ENCODE peak calls at places on chromosomes 16 and 17, in four cellular contexts. I is right lobe of liver, M is heart left ventricle, Z is fibroblast of lung. D is an unnamed sample.

GRCh38 chr17:55769625-55770000 is 18.8 kb downstream of the PCTP start:
- DNase-seq in M (no peak), Z (peak), I (no peak), D (no peak)

GRCh38 chr17:54494731-54495715 is 405.6 kb upstream of the TOM1L1 start:
- DNase-seq in M (no peak), Z (no peak), I (no peak), D (no peak)

GRCh38 chr17:19304209-19304608 is 58.3 kb downstream of the B9D1 start:
- DNase-seq in Z (peak), M (peak), I (peak), D (peak)

GRCh38 chr16:11240636-11241473 is 15.1 kb downstream of the SOCS1 start:
- DNase-seq in I (no peak), Z (no peak), M (peak), D (no peak)

GRCh38 chr16:69482410-69482951 is 58.1 kb downstream of the CYB5B start:
- DNase-seq in Z (peak), M (peak), I (no peak), D (no peak)

GRCh38 chr16:55876854-55877253 is 1.7 kb upstream of the CES5A start:
- DNase-seq in Z (peak), I (no peak), M (no peak), D (no peak)

GRCh38 chr16:2969545-2970521 is 685 bp downstream of the PAQR4 start:
- DNase-seq in Z (peak), M (peak), I (peak), D (peak)

GRCh38 chr17:55413825-55414489 is 7.7 kb downstream of the MMD start:
- DNase-seq in I (no peak), M (no peak), Z (no peak), D (peak)

GRCh38 chr17:75321506-75321905 is 32.3 kb upstream of the SLC25A19 start:
- DNase-seq in Z (no peak), M (no peak), I (no peak), D (no peak)

GRCh38 chr16:50440991-50441390 is 72.2 kb upstream of the BRD7 start:
- DNase-seq in M (no peak), Z (no peak), I (no peak), D (no peak)

GRCh38 chr17:44105483-44105882 is 18.0 kb downstream of the HDAC5 start:
- DNase-seq in Z (no peak), I (no peak), M (no peak), D (no peak)

GRCh38 chr17:752620-753219 is 656 bp upstream of the GEMIN4 start:
- DNase-seq in I (peak), Z (peak), M (peak), D (peak)

GRCh38 chr16:26019406-26019805 is 327.6 kb downstream of the HS3ST4 start:
- DNase-seq in I (no peak), Z (no peak), M (no peak), D (no peak)

GRCh38 chr16:67311607-67312449 is 14.7 kb downstream of the KCTD19 start:
- DNase-seq in Z (peak), I (no peak), M (peak), D (peak)

GRCh38 chr16:23967018-23967417 is 131.2 kb downstream of the PRKCB start:
- DNase-seq in M (no peak), Z (no peak), I (no peak), D (peak)

GRCh38 chr16:12773216-12773615 is 30.5 kb downstream of the CPPED1 start:
- DNase-seq in Z (peak), I (no peak), M (no peak), D (no peak)

GRCh38 chr17:66200685-66201092 is 8.8 kb upstream of the CEP112 start:
- DNase-seq in Z (peak), M (peak), I (no peak), D (peak)

GRCh38 chr17:77451271-77451893 is 310.6 kb downstream of the SEC14L1 start:
- DNase-seq in M (peak), I (no peak), Z (peak), D (peak)

GRCh38 chr17:82495844-82496528 is 23.5 kb upstream of the FOXK2 start:
- DNase-seq in I (no peak), M (no peak), Z (no peak), D (peak)

GRCh38 chr17:82494236-82495055 is 25.1 kb upstream of the FOXK2 start:
- DNase-seq in M (peak), I (peak), Z (peak), D (peak)

GRCh38 chr17:82493517-82493840 is 26.1 kb upstream of the FOXK2 start:
- DNase-seq in M (no peak), I (no peak), Z (peak), D (no peak)

GRCh38 chr17:82496529-82497434 is 22.8 kb upstream of the FOXK2 start:
- DNase-seq in Z (peak), M (peak), I (peak), D (peak)

DNA sequence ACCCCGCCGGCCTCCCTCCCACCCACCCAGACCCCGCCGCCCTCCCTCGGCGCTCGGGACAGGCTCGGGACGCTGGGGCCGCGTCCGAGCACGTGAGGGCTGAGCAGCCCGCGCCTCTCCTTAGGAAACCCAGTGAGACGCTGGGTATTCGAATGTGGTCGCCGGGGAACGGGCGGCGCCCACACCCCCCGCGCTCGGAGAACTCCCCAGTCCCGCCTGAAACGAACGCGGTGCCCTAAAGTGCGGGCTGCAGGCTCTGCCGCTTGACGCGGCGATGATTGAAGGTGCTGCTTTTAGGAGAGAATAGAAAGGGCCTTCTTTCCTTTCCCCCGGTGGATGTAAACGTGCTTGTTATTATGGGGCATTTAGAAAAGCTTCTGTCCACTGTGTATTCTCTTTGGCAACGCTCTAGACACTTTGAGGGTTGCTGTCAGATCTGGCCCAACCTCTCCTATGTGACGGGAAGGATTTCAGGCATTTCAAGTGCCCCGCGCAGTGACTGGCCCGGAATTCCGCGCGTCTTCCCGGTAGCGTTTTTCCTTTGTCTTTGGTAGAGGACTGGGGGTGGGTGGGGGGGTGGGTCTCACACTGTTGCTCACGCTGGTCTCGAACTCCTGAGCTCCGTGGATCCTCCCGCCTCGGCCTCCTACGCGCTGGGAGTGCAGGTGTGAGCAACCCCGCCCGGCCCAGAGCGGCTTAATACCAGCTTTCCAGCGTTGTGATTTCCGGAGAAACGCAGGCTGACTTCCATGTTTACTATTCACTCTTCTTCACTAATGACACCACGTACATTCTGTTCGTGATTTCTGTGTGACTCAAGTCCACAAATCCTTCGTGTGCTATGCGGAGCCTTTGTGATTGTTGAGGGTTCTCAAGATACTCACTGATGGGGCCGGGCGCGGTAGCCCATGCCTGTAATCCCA is 21.8 kb upstream of the FOXK2 start:
- DNase-seq in I (no peak), Z (peak), M (peak), D (peak)
- TF ChIP-seq CTCF in I (no peak), Z (no peak), M (no peak), D (no peak)

GRCh38 chr17:51901242-51901641 is 257.3 kb downstream of the CA10 start:
- DNase-seq in I (no peak), Z (no peak), M (no peak), D (no peak)
- TF ChIP-seq CTCF in I (no peak), Z (no peak), M (no peak), D (no peak)

DNA sequence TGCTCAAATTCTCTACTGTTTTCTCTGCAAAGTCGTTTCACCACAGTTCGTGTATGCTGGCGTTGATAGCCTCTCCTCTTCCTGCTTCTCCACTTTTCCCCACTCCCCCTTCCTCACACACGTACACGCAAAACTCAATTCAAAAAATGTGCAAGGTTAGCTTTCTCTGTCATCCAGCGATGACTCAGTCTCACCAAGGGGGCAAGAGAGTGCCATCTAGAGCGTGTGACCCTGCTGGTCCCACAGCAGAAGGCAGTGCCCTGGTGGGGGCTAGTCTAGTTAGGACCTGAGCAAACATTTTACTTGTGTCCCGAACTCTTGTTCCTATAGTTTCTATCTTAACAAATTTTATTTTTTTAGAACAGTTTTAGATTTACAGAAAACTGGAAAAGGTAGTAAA is 121.2 kb upstream of the CHMP6 start:
- DNase-seq in M (peak), Z (no peak), I (no peak), D (peak)
- TF ChIP-seq CTCF in M (no peak), Z (no peak), I (no peak), D (peak)

GRCh38 chr16:84526794-84527485 is 22.5 kb upstream of the MEAK7 start:
- DNase-seq in I (no peak), M (peak), Z (peak), D (no peak)
- TF ChIP-seq CTCF in I (no peak), M (no peak), Z (no peak), D (no peak)

GRCh38 chr17:17570798-17571716 is 20.5 kb downstream of the PEMT start:
- DNase-seq in M (peak), Z (no peak), I (peak), D (no peak)

GRCh38 chr17:17568772-17569195 is 22.7 kb downstream of the PEMT start:
- DNase-seq in M (peak), I (peak), Z (peak), D (peak)

GRCh38 chr17:17569691-17570090 is 21.8 kb downstream of the PEMT start:
- DNase-seq in Z (no peak), M (peak), I (no peak), D (no peak)

GRCh38 chr17:17572010-17572785 is 19.3 kb downstream of the PEMT start:
- DNase-seq in Z (no peak), M (no peak), I (peak), D (no peak)

GRCh38 chr17:17570207-17570797 is 21.2 kb downstream of the PEMT start:
- DNase-seq in I (peak), Z (peak), M (peak), D (peak)
- TF ChIP-seq CTCF in I (peak), Z (peak), M (peak), D (no peak)

GRCh38 chr17:63800783-63801182 is 26.4 kb upstream of the PSMC5 start:
- DNase-seq in M (no peak), Z (no peak), I (no peak), D (no peak)
- TF ChIP-seq CTCF in M (no peak), Z (no peak), I (no peak), D (no peak)

D was measured in activated CD8-positive, alpha-beta T cell treated with anti-CD3 and anti-CD28 coated beads for 36 hours.